ENCODE peak calls at places on chromosomes 2 and 18, in nine cellular contexts. T, M, D, Y, U, S, Q, C and H are unnamed samples.

GRCh38 chr2:120531863-120532600 is 186.1 kb downstream of the INHBB start:
- DNase-seq in T (no peak), S (no peak), U (no peak), Q (no peak), Y (no peak), C (no peak), D (no peak), M (no peak), H (no peak)

GRCh38 chr2:239830718-239831271 is 194.3 kb downstream of the NDUFA10 start:
- DNase-seq in Y (no peak), S (no peak), U (no peak), C (peak; percentile 55), Q (no peak), M (no peak), T (no peak), D (no peak), H (peak; percentile 43)

GRCh38 chr2:231355802-231356473 is 39.6 kb upstream of the B3GNT7 start:
- DNase-seq in D (no peak), S (no peak), T (no peak), M (no peak), C (no peak), U (peak; percentile 69), Y (no peak), Q (no peak), H (no peak)

GRCh38 chr18:25360301-25360899 is 8.4 kb upstream of the ZNF521 start:
- DNase-seq in Q (no peak), C (no peak), T (no peak), D (no peak), Y (no peak), U (no peak), S (no peak), M (no peak), H (no peak)

GRCh38 chr2:207929923-207930322 is 95.4 kb downstream of the PLEKHM3 start:
- DNase-seq in M (no peak), C (no peak), S (no peak), D (no peak), U (no peak), T (no peak), Q (no peak), Y (no peak), H (no peak)

GRCh38 chr2:177352441-177353070 is 40.0 kb upstream of the AGPS start:
- DNase-seq in C (no peak), U (peak; percentile 46), M (no peak), D (no peak), S (no peak), Y (no peak), Q (no peak), T (no peak), H (no peak)

GRCh38 chr2:231701456-231702373 is 6.6 kb upstream of the PTMA start:
- DNase-seq in D (no peak), M (no peak), Y (peak; percentile 81), Q (no peak), C (peak; percentile 95), U (peak; percentile 80), T (no peak), S (no peak), H (no peak)

GRCh38 chr2:163364736-163365135 is 371.1 kb downstream of the FIGN start:
- DNase-seq in T (no peak), Y (no peak), M (no peak), U (no peak), Q (no peak), D (no peak), S (no peak), C (no peak), H (no peak)

GRCh38 chr2:237511885-237512405 is 24.9 kb downstream of the MLPH start:
- DNase-seq in Q (no peak), C (peak; percentile 50), U (no peak), Y (no peak), D (no peak), T (no peak), S (no peak), M (no peak), H (no peak)

GRCh38 chr2:237509151-237509550 is 22.1 kb downstream of the MLPH start:
- DNase-seq in D (no peak), C (no peak), Q (no peak), S (no peak), M (no peak), T (no peak), Y (no peak), U (no peak), H (no peak)

GRCh38 chr2:237511421-237511820 is 24.4 kb downstream of the MLPH start:
- DNase-seq in C (no peak), T (no peak), U (no peak), D (no peak), S (no peak), M (no peak), Q (no peak), Y (no peak), H (no peak)

GRCh38 chr2:237509905-237510304 is 22.9 kb downstream of the MLPH start:
- DNase-seq in D (no peak), S (no peak), U (no peak), C (no peak), M (no peak), T (no peak), Y (no peak), Q (no peak), H (no peak)

DNA sequence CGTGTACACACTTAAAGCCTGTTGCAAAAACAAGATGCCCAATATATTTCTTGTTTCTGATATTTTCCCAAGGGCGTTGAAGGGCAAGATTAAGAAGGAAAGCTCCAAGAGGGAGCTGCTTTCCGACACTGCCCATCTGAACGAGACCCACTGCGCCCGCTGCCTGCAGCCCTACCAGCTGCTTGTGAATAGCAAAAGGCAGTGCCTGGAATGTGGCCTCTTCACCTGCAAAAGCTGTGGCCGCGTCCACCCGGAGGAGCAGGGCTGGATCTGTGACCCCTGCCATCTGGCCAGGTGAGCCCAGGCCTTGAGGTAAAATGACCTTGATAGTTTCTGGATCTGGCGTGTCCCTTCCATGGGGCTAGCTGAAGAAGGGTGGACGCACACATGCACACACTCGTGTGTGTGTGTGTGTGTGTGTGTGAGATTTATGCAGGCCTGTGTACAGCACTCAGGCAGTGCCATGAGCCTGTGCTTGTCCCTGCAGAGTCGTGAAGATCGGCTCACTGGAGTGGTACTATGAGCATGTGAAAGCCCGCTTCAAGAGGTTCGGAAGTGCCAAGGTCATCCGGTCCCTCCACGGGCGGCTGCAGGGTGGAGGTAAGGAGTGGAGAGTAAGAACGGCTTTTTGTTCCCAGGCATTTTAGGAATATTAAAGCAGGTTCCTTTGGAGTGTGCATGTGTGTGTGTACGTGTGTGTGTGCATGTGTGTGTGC is 23.6 kb downstream of the MLPH start:
- DNase-seq in M (no peak), T (no peak), U (no peak), C (peak; percentile 82), Q (peak; percentile 13), D (no peak), Y (no peak), S (no peak), H (no peak)
- H3K27ac ChIP-seq in M (no peak overlapping the region), T (no peak overlapping the region), U (no peak overlapping the region), C (peak overlapping the region; percentile 36), Q (no peak overlapping the region), D (peak overlapping the region; percentile 13), Y (peak overlapping the region; percentile 25), S (no peak overlapping the region), H (no peak overlapping the region)

GRCh38 chr2:60840880-60841279 is 40.5 kb upstream of the REL start:
- DNase-seq in Y (no peak), T (no peak), S (peak; percentile 26), Q (no peak), M (no peak), U (no peak), C (no peak), D (no peak), H (no peak)
- H3K27me3 ChIP-seq in Y (no peaks in the 10 kb centered on the region), T (peaks cover 8% of the 10 kb centered on the region), S (no peaks in the 10 kb centered on the region), Q (peaks cover 6% of the 10 kb centered on the region), M (no peaks in the 10 kb centered on the region), U (no peaks in the 10 kb centered on the region), C (no peaks in the 10 kb centered on the region), D (no peaks in the 10 kb centered on the region), H (peaks cover 2% of the 10 kb centered on the region)

GRCh38 chr2:119367472-119368099 is 809 bp downstream of the DBI start:
- DNase-seq in Q (peak; percentile 81), D (no peak), C (peak; percentile 85), T (no peak), S (peak; percentile 29), Y (peak; percentile 46), U (peak; percentile 82), M (peak; percentile 46), H (peak; percentile 54)

GRCh38 chr2:119366649-119367471 is at the start of the genes C2orf76 and DBI:
- DNase-seq in C (peak; percentile 98), S (peak; percentile 89), D (peak; percentile 97), Q (peak; percentile 95), M (peak; percentile 89), Y (peak; percentile 97), U (peak; percentile 98), T (peak; percentile 89), H (peak; percentile 92)

GRCh38 chr2:119364798-119365197 is 1.8 kb downstream of the C2orf76 start:
- DNase-seq in C (no peak), U (no peak), Y (no peak), S (no peak), M (no peak), T (no peak), D (no peak), Q (no peak), H (no peak)

GRCh38 chr2:119366161-119366648 is 429 bp downstream of the C2orf76 start:
- DNase-seq in C (no peak), S (no peak), M (peak; percentile 46), Y (no peak), D (no peak), Q (no peak), U (no peak), T (no peak), H (no peak)

DNA sequence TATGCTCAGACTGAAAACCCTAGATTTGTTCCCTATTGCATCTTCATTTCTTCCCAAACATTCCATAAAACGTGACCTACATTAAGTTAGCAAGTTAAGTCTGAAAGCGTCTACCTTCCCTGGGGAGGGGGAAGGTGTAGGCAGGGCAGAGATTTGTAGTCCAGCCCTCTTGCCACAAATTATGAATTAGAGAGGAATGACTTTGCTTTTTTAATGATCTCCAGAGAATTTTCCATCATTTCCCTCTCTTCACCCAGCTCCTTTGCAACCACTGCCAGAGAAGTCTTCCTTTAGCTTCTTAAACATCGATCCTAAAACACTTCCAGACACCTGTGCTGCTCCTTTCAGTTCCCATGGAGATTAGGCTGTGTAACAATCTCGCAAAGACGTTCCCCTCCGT is 1.2 kb downstream of the C2orf76 start:
- DNase-seq in S (no peak), D (no peak), U (no peak), C (no peak), T (no peak), M (no peak), Q (no peak), Y (no peak), H (no peak)
- H3K27ac ChIP-seq in S (no peak overlapping the region), D (no peak overlapping the region), U (peak overlapping the region; percentile 46), C (no peak overlapping the region), T (no peak overlapping the region), M (no peak overlapping the region), Q (no peak overlapping the region), Y (no peak overlapping the region), H (no peak overlapping the region)

GRCh38 chr18:44679912-44680270 is 797 bp upstream of the SETBP1 start:
- DNase-seq in Y (peak; percentile 61), U (peak; percentile 87), C (peak; percentile 72), M (no peak), T (no peak), S (peak; percentile 9), D (no peak), Q (peak; percentile 82), H (peak; percentile 64)

GRCh38 chr18:44680271-44681038 is at the start of gene SETBP1:
- DNase-seq in Y (peak; percentile 73), C (peak; percentile 77), T (no peak), D (no peak), U (peak; percentile 88), M (no peak), Q (peak; percentile 72), S (peak; percentile 26), H (peak; percentile 64)

GRCh38 chr18:44679056-44679911 is 1.4 kb upstream of the SETBP1 start:
- DNase-seq in M (peak; percentile 72), U (peak; percentile 95), Q (peak; percentile 90), T (no peak), S (peak; percentile 65), D (peak; percentile 65), Y (peak; percentile 87), C (peak; percentile 91), H (peak; percentile 87)

GRCh38 chr18:44677933-44678332 is 2.8 kb upstream of the SETBP1 start:
- DNase-seq in Y (no peak), U (no peak), S (no peak), C (no peak), M (no peak), D (no peak), Q (no peak), T (no peak), H (no peak)

DNA sequence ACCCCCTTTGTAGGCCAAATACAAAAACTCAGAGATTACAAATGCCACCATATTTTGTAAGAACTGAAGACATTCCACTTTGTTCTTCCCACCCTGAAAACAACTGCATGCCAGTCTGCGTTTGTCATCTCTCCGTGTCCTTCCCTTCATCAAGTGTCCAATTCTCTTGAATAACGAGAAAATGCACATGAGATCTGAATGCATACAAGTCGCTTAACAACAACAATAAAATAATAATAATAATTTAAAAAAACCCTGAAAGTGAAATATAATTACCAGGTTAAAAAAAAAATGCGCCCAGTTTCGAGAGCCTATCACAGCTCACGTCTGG is 2.0 kb upstream of the SETBP1 start:
- DNase-seq in Q (no peak), M (no peak), S (no peak), D (no peak), Y (no peak), T (no peak), U (no peak), C (no peak), H (no peak)
- H3K27me3 ChIP-seq in Q (no peaks in the 10 kb centered on the region), M (peaks cover 6% of the 10 kb centered on the region), S (no peaks in the 10 kb centered on the region), D (no peaks in the 10 kb centered on the region), Y (no peaks in the 10 kb centered on the region), T (no peaks in the 10 kb centered on the region), U (no peaks in the 10 kb centered on the region), C (no peaks in the 10 kb centered on the region), H (no peaks in the 10 kb centered on the region)